ENCODE peak calls at places on chromosomes 12 and 14, in ten cellular contexts. W, K, J, H, O, Z, C, L, D and S are unnamed samples.
A peak's percentile ranks its signal among the peaks of the same experiment; 100 is the strongest.

GRCh38 chr14:93133476-93133875 is 17.8 kb upstream of the ITPK1 start:
- DNase-seq in J (no peak), L (no peak), C (peak; percentile 60), D (peak; percentile 43), H (no peak), Z (no peak), W (no peak), K (no peak), O (no peak), S (no peak)

GRCh38 chr12:111314949-111315539 is 53.9 kb downstream of the PHETA1 start:
- DNase-seq in C (no peak), D (peak; percentile 45), J (no peak), H (no peak), O (no peak), L (no peak), W (no peak), K (peak; percentile 17), Z (no peak), S (no peak)

GRCh38 chr12:132444957-132445883 is 44.7 kb upstream of the FBRSL1 start:
- DNase-seq in K (no peak), J (no peak), W (no peak), O (peak; percentile 37), L (peak; percentile 54), Z (peak; percentile 79), C (no peak), H (no peak), D (no peak), S (no peak)

GRCh38 chr12:53676715-53677611 is 1.1 kb upstream of the ATP5MC2 start:
- DNase-seq in W (no peak), C (peak; percentile 45), J (peak; percentile 79), Z (peak; percentile 7), L (no peak), D (peak; percentile 38), H (peak; percentile 44), K (peak; percentile 6), O (peak; percentile 74), S (no peak)

GRCh38 chr14:67820428-67820881 is 876 bp downstream of the RAD51B start:
- DNase-seq in K (peak; percentile 57), W (peak; percentile 63), O (peak; percentile 32), H (no peak), Z (no peak), L (no peak), J (no peak), D (peak; percentile 80), C (peak; percentile 66), S (no peak)

GRCh38 chr12:118307069-118307954 is 65.4 kb downstream of the TAOK3 start:
- DNase-seq in C (peak; percentile 91), L (no peak), O (no peak), K (peak; percentile 85), H (no peak), W (no peak), Z (no peak), D (peak; percentile 96), J (no peak), S (no peak)

GRCh38 chr14:54902521-54903420 is at the start of gene GCH1:
- DNase-seq in D (peak; percentile 70), L (peak; percentile 47), H (peak; percentile 72), J (peak; percentile 67), C (peak; percentile 70), Z (peak; percentile 66), O (peak; percentile 93), K (peak; percentile 85), W (peak; percentile 92), S (peak; percentile 61)

GRCh38 chr14:101809671-101810514 is 48.4 kb downstream of the PPP2R5C start:
- DNase-seq in Z (peak; percentile 77), W (peak; percentile 91), C (peak; percentile 94), J (peak; percentile 88), H (peak; percentile 62), O (peak; percentile 96), D (peak; percentile 97), L (peak; percentile 27), K (peak; percentile 91), S (peak; percentile 91)

GRCh38 chr12:6934110-6934509 is 6.4 kb downstream of the ATN1 start:
- DNase-seq in D (peak; percentile 54), O (no peak), W (no peak), C (peak; percentile 68), Z (no peak), L (no peak), J (peak; percentile 65), H (no peak), K (peak; percentile 37), S (no peak)

GRCh38 chr12:11875414-11875935 is 195.3 kb upstream of the BCL2L14 start:
- DNase-seq in Z (no peak), C (no peak), L (no peak), J (no peak), W (peak; percentile 81), H (no peak), O (no peak), K (peak; percentile 84), D (peak; percentile 8), S (peak; percentile 63)

GRCh38 chr12:130456375-130457199 is 118.9 kb downstream of the PIWIL1 start:
- DNase-seq in J (no peak), K (peak; percentile 9), H (no peak), C (no peak), Z (no peak), L (no peak), W (no peak), D (no peak), O (no peak), S (no peak)

GRCh38 chr12:4355843-4356327 is 23.6 kb downstream of the FGF23 start:
- DNase-seq in W (no peak), O (peak; percentile 89), L (no peak), J (peak; percentile 55), K (peak; percentile 32), H (no peak), D (peak; percentile 44), C (peak; percentile 26), Z (peak; percentile 14), S (peak; percentile 41)

GRCh38 chr12:15163577-15163976 is 57.6 kb downstream of the RERG start:
- DNase-seq in L (no peak), D (no peak), H (no peak), W (no peak), O (no peak), K (no peak), C (no peak), Z (no peak), J (no peak), S (no peak)

GRCh38 chr14:90577661-90578282 is 180.9 kb downstream of the CALM1 start:
- DNase-seq in W (no peak), H (no peak), L (no peak), C (no peak), K (no peak), J (peak; percentile 74), O (no peak), Z (no peak), D (no peak), S (no peak)

GRCh38 chr12:106226884-106227640 is 20.8 kb downstream of the CKAP4 start:
- DNase-seq in H (peak; percentile 76), J (no peak), W (peak; percentile 68), L (no peak), Z (no peak), O (peak; percentile 81), D (peak; percentile 73), K (peak; percentile 64), C (peak; percentile 65), S (peak; percentile 28)

GRCh38 chr14:77804592-77804991 is 4.7 kb downstream of the ADCK1 start:
- DNase-seq in D (peak; percentile 48), H (no peak), K (peak; percentile 13), W (no peak), J (no peak), Z (no peak), O (peak; percentile 84), L (no peak), C (peak; percentile 24), S (no peak)

GRCh38 chr12:8226355-8226754 is 1.1 kb downstream of the FAM90A1 start:
- DNase-seq in W (no peak), O (no peak), C (no peak), J (no peak), L (no peak), K (no peak), Z (no peak), H (no peak), D (no peak), S (no peak)

GRCh38 chr12:3772380-3772779 is 19.5 kb upstream of the CRACR2A start:
- DNase-seq in L (no peak), Z (no peak), O (no peak), W (no peak), H (no peak), D (peak; percentile 73), C (peak; percentile 38), K (peak; percentile 21), J (no peak), S (no peak)

GRCh38 chr14:96192975-96193805 is 11.4 kb upstream of the BDKRB2 start:
- DNase-seq in K (no peak), J (no peak), O (no peak), C (no peak), H (no peak), W (no peak), Z (no peak), D (no peak), L (no peak), S (no peak)

GRCh38 chr12:50603817-50604639 is 99.2 kb downstream of the DIP2B start:
- DNase-seq in C (no peak), J (no peak), W (no peak), Z (no peak), L (no peak), H (no peak), O (no peak), D (no peak), K (no peak), S (no peak)

GRCh38 chr12:96902076-96902475 is 5.0 kb upstream of the NEDD1 start:
- DNase-seq in H (no peak), C (no peak), J (no peak), W (no peak), L (no peak), O (no peak), D (peak; percentile 25), Z (no peak), K (no peak), S (no peak)

GRCh38 chr12:30970559-30971202 is 44.1 kb downstream of the TSPAN11 start:
- DNase-seq in W (no peak), D (no peak), C (no peak), Z (no peak), H (no peak), K (no peak), J (peak; percentile 38), L (no peak), O (no peak), S (no peak)

GRCh38 chr12:104168596-104168995 is 30.6 kb upstream of the NFYB start:
- DNase-seq in O (no peak), L (no peak), C (no peak), H (no peak), D (no peak), Z (no peak), J (no peak), W (no peak), K (no peak), S (no peak)

GRCh38 chr12:97713217-97713616 is 250.6 kb downstream of the RMST start:
- DNase-seq in L (no peak), D (no peak), O (no peak), C (no peak), K (no peak), W (no peak), J (no peak), Z (no peak), H (no peak), S (no peak)

GRCh38 chr12:54005531-54005852 is 3.3 kb upstream of the HOXC8 start:
- DNase-seq in Z (no peak), C (no peak), J (peak; percentile 64), D (no peak), H (no peak), W (no peak), K (no peak), O (no peak), L (no peak), S (no peak)

GRCh38 chr14:76904740-76905569 is 78.7 kb downstream of the LRRC74A start:
- DNase-seq in D (peak; percentile 99), H (no peak), K (peak; percentile 99), C (peak; percentile 100), O (no peak), W (peak; percentile 52), L (peak; percentile 25), Z (peak; percentile 67), J (peak; percentile 82), S (peak; percentile 87)

GRCh38 chr12:2834581-2835491 is at the start of gene NRIP2:
- DNase-seq in D (peak; percentile 25), J (peak; percentile 51), W (no peak), C (no peak), Z (no peak), L (no peak), K (no peak), O (peak; percentile 63), H (peak; percentile 52), S (no peak)

GRCh38 chr12:97142737-97143450 is 235.8 kb downstream of the NEDD1 start:
- DNase-seq in L (no peak), D (no peak), K (peak; percentile 7), J (no peak), O (no peak), H (no peak), C (no peak), W (no peak), Z (no peak), S (no peak)